ENCODE peak calls at places on chromosomes 11 and 22, in four cellular contexts. M is tibial nerve, P is Peyer's patch, S is breast epithelium. A is an unnamed sample.

GRCh38 chr22:24305260-24305692 is 34.6 kb downstream of the SPECC1L start:
- DNase-seq in M (no peak), P (no peak), S (no peak), A (no peak)

GRCh38 chr22:45438364-45438763 is 24.9 kb downstream of the RIBC2 start:
- DNase-seq in M (no peak), P (no peak), S (no peak), A (no peak)

GRCh38 chr11:115104851-115105453 is 399.3 kb downstream of the CADM1 start:
- DNase-seq in M (no peak), P (no peak), S (no peak), A (no peak)

GRCh38 chr11:1196516-1197391 is 26.1 kb upstream of the MUC5B start:
- DNase-seq in M (no peak), P (no peak), S (no peak), A (no peak)

GRCh38 chr22:39434243-39434653 is 22.6 kb upstream of the MGAT3 start:
- DNase-seq in M (no peak), P (no peak), S (peak), A (no peak)

GRCh38 chr11:131481317-131481716 is 110.9 kb downstream of the NTM start:
- DNase-seq in M (no peak), P (no peak), S (no peak), A (no peak)

GRCh38 chr11:96292291-96293010 is 50.5 kb downstream of the MAML2 start:
- DNase-seq in M (no peak), P (no peak), S (no peak), A (no peak)

GRCh38 chr22:23745780-23746179 is 5.1 kb downstream of the ZNF70 start:
- DNase-seq in M (no peak), P (no peak), S (no peak), A (no peak)

GRCh38 chr11:129699711-129700304 is 115.8 kb upstream of the TMEM45B start:
- DNase-seq in M (no peak), P (no peak), S (no peak), A (no peak)

GRCh38 chr11:33658195-33658900 is 42.3 kb downstream of the C11orf91 start:
- DNase-seq in M (no peak), P (no peak), S (no peak), A (peak)

GRCh38 chr22:42177891-42178336 is 47.3 kb upstream of the CYP2D6 start:
- DNase-seq in M (no peak), P (no peak), S (no peak), A (no peak)

GRCh38 chr11:1036303-1036923 is at the start of gene MUC6:
- DNase-seq in M (no peak), P (no peak), S (no peak), A (no peak)

GRCh38 chr22:30267382-30268302 is 991 bp upstream of the OSM start:
- DNase-seq in M (no peak), P (peak), S (no peak), A (no peak)

GRCh38 chr11:86021390-86021789 is 47.5 kb downstream of the PICALM start:
- DNase-seq in M (no peak), P (no peak), S (no peak), A (no peak)

GRCh38 chr22:30892286-30892685 is 76.3 kb downstream of the MORC2 start:
- DNase-seq in M (no peak), P (no peak), S (no peak), A (no peak)

GRCh38 chr11:111185259-111185658 is 60.3 kb upstream of the POU2AF2 start:
- DNase-seq in M (no peak), P (no peak), S (no peak), A (no peak)

GRCh38 chr11:2289859-2290258 is 11.9 kb downstream of the C11orf21 start:
- DNase-seq in M (no peak), P (no peak), S (no peak), A (no peak)

GRCh38 chr11:45853616-45854219 is 6.4 kb downstream of the CRY2 start:
- DNase-seq in M (no peak), P (no peak), S (no peak), A (no peak)

GRCh38 chr22:46605117-46605516 is 15.1 kb upstream of the GRAMD4 start:
- DNase-seq in M (no peak), P (no peak), S (no peak), A (no peak)

GRCh38 chr11:130151196-130151595 is 8.4 kb upstream of the ST14 start:
- DNase-seq in M (no peak), P (no peak), S (no peak), A (no peak)

GRCh38 chr22:41429232-41429945 is 17.2 kb downstream of the TOB2 start:
- DNase-seq in M (no peak), P (no peak), S (no peak), A (no peak)

GRCh38 chr11:31645747-31646146 is 136.2 kb downstream of the ELP4 start:
- DNase-seq in M (no peak), P (no peak), S (no peak), A (no peak)

GRCh38 chr11:90639687-90640086 is 416.8 kb upstream of the CHORDC1 start:
- DNase-seq in M (no peak), P (no peak), S (no peak), A (no peak)

GRCh38 chr22:23256986-23257888 is 76.9 kb downstream of the BCR start:
- DNase-seq in M (peak), P (no peak), S (peak), A (no peak)

GRCh38 chr11:62778441-62778840 is 7.2 kb downstream of the TAF6L start:
- DNase-seq in M (no peak), P (no peak), S (no peak), A (no peak)

GRCh38 chr11:73240190-73240781 is 22.2 kb downstream of the P2RY2 start:
- DNase-seq in M (no peak), P (no peak), S (no peak), A (no peak)

GRCh38 chr11:10778217-10778970 is 27.3 kb downstream of the CTR9 start:
- DNase-seq in M (peak), P (no peak), S (no peak), A (no peak)

GRCh38 chr22:46104881-46105493 is 45.3 kb upstream of the PPARA start:
- DNase-seq in M (no peak), P (no peak), S (no peak), A (no peak)

GRCh38 chr11:101354801-101355200 is 225.2 kb upstream of the PGR start:
- DNase-seq in M (no peak), P (no peak), S (no peak), A (no peak)

GRCh38 chr22:46328797-46329196 is 6.7 kb upstream of the TRMU start:
- DNase-seq in M (no peak), P (no peak), S (no peak), A (no peak)

GRCh38 chr11:47235163-47235562 is 13.5 kb downstream of the ACP2 start:
- DNase-seq in M (no peak), P (no peak), S (no peak), A (no peak)

GRCh38 chr11:115396533-115396932 is 107.7 kb downstream of the CADM1 start:
- DNase-seq in M (no peak), P (no peak), S (no peak), A (no peak)

GRCh38 chr22:35972559-35972958 is 56.1 kb downstream of the RBFOX2 start:
- DNase-seq in M (no peak), P (no peak), S (no peak), A (no peak)

GRCh38 chr11:80937831-80938230 is 1497.0 kb upstream of the TENM4 start:
- DNase-seq in M (no peak), P (no peak), S (no peak), A (no peak)

DNA sequence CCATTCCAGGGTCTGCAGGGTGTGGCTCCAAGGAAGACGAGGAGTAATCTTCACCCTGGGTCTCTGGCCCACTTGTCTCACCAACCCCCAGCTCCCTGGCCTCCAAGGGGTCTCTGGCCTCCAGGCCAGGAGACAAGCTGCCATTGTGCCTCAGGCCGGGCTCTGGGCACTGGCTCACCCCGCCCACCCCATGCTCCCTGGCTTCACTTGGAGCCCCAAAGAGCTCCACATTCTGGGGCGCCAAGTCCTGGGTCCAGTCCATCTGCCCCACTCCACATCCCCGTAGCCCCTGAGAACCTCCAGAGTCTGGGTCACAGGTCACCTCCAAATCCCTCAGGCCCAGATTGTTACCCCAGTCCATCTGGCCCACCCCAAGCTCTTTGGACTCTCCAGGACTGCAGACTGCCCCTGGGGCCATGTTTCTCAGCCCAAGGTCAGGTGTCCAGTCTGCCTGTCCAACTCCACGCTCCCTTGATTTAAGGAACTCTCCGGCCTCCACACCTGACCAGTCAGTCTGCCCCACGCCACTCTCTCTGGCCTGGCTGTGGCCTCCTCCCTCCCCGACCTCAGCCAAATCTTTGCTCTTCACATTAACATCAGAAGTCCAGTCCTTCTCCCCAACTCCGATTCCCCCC is 16.2 kb downstream of the TNKS1BP1 start:
- DNase-seq in M (no peak), P (no peak), S (no peak), A (no peak)
- H3K4me3 ChIP-seq in M (no peak), P (no peak), S (no peak), A (no peak)

DNA sequence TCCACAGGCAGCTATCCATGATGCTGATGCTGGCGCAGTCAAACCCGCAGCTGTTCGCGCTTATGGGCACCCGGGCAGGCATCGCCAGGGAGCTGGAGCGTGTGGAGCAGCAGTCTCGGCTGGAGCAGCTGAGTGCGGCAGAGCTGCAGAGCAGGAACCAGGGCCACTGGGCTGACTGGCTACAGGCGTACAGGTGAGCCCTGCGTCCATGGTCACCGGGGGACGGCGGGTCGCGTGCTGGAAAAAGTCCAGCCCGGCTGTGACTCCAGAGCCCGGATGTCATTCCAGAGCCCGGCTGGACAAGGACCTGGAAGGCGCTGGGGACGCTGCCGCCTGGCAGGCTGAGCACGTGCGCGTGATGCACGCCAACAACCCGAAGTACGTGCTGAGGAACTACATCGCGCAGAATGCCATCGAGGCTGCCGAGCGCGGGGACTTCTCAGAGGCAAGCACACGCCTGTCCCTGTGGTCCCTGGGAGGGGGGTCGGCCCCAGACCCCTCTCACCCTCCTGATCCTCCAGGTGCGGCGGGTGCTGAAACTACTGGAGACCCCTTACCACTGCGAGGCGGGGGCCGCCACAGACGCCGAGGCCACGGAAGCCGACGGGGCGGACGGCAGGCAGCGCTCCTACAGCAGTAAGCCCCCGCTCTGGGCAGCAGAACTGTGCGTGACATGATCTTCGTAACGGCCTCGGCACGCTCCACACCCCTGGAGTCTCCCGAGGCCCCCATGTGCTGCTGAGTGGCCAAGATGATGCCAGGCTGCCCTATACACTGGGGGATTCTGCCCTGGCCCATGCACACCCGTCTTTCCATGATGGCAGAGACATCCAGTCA is 16.1 kb downstream of the SELENOO start:
- DNase-seq in M (no peak), P (no peak), S (no peak), A (no peak)
- TF ChIP-seq POLR2A in M (no peak), P (no peak), S (no peak), A (no peak)

GRCh38 chr11:60367896-60368295 is 10.4 kb upstream of the MS4A7 start:
- DNase-seq in M (no peak), P (no peak), S (no peak), A (no peak)

GRCh38 chr11:60371854-60372253 is 6.5 kb upstream of the MS4A7 start:
- DNase-seq in M (no peak), P (no peak), S (no peak), A (no peak)

GRCh38 chr11:60372767-60373166 is 5.6 kb upstream of the MS4A7 start:
- DNase-seq in M (no peak), P (no peak), S (no peak), A (no peak)

GRCh38 chr11:60370252-60370810 is 8.0 kb upstream of the MS4A7 start:
- DNase-seq in M (no peak), P (no peak), S (no peak), A (no peak)

GRCh38 chr11:60370811-60371297 is 7.5 kb upstream of the MS4A7 start:
- DNase-seq in M (no peak), P (no peak), S (no peak), A (no peak)
- H3K27ac ChIP-seq in M (no peak), P (no peak), S (peak), A (no peak)

DNA sequence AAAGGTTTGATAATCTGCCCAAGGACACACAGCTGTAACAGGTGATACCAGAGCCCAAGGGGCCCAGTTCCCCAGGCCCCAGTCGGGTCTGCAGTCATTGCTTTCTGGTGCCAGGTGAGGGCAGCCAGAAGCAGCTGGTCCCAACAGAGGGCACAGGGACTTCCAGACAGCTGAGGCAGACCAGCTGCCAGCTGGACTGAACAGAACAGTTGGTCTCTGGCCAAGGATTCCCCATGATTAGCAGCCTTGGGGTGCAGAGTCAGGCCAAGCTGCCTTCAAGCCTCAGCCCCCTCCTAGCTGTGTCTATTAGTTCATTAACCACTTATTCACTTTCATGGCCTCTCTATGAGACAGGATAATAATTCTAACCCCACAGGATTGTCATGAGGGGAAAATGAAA is 105.5 kb downstream of the RRAS2 start:
- DNase-seq in M (no peak), P (no peak), S (no peak), A (no peak)
- H3K4me3 ChIP-seq in M (no peak), P (no peak), S (no peak), A (no peak)

GRCh38 chr11:13276454-13276851 is 1.1 kb upstream of the BMAL1 start:
- DNase-seq in M (no peak), P (peak), S (no peak), A (no peak)

GRCh38 chr11:13278620-13279486 is 1.3 kb downstream of the BMAL1 start:
- DNase-seq in M (no peak), P (no peak), S (no peak), A (no peak)

GRCh38 chr11:13279487-13279834 is 1.9 kb downstream of the BMAL1 start:
- DNase-seq in M (no peak), P (no peak), S (no peak), A (no peak)

GRCh38 chr11:13277719-13278619 is at the start of gene BMAL1:
- DNase-seq in M (no peak), P (peak), S (peak), A (no peak)

GRCh38 chr11:13276852-13277718 is 505 bp upstream of the BMAL1 start:
- DNase-seq in M (peak), P (peak), S (peak), A (peak)
- TF ChIP-seq POLR2A in M (no peak), P (peak), S (no peak), A (peak)

GRCh38 chr11:68273056-68273738 is 1.4 kb upstream of the C11orf24 start:
- DNase-seq in M (no peak), P (no peak), S (no peak), A (no peak)
- H3K27ac ChIP-seq in M (no peak), P (peak), S (no peak), A (no peak)

GRCh38 chr11:65713212-65713969 is 1.3 kb downstream of the KAT5 start:
- DNase-seq in M (no peak), P (no peak), S (no peak), A (no peak)
- H3K4me3 ChIP-seq in M (no peak), P (peak), S (no peak), A (peak)

DNA sequence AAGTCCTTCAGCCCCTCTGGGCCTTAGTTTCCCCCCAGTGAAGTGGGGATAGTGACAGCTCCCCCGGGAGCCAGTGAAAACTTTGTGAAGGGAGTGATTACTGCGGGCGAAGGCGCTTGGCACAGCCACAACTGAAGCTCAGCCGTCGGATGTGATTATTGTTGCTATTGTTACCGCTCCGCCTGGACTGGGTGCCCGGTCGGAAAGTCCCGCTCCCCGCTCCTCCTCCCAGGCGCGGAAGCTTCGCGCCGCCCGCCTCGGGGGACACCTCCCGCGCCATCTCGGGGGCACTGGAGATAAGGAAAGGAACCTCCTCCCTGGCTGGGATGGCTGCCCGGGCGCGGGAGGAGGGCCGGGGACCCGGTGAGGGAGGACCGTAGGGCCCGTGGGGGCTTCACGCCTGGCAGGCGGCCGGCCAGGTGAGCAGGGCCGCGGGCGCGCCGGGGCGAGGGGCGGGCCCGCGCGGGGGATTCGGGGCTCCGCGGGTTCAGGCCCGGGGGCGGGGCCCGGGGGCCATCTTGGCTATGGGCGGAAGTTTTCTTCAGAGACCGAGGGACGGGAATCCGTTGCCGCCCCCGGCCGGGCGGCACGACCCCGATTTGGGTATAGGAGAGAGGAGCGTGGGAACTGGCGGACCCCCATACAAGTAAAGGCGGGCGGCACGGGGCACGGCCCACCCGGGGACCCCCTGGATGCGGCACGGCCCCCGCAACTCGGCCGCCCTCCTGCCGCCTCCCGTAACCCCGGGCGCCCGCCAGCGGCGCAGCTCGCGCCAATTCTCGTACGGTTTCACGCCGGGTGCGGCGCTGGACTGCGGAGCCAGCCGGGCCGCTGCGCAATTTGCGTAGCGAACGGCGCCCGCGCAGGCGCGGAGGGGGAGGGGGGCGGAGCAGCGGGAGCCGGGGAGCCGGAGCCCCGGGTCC is at the start of gene GPR137:
- DNase-seq in M (peak), P (peak), S (peak), A (no peak)
- TF ChIP-seq POLR2A in M (no peak), P (peak), S (peak), A (no peak)

GRCh38 chr11:57240757-57241156 is 3.7 kb upstream of the APLNR start:
- DNase-seq in M (no peak), P (no peak), S (no peak), A (no peak)

GRCh38 chr11:57249384-57250319 is 12.6 kb upstream of the APLNR start:
- DNase-seq in M (peak), P (no peak), S (peak), A (no peak)

GRCh38 chr11:57248780-57249383 is 11.8 kb upstream of the APLNR start:
- DNase-seq in M (peak), P (no peak), S (peak), A (no peak)

GRCh38 chr11:57241311-57241972 is 4.4 kb upstream of the APLNR start:
- DNase-seq in M (no peak), P (no peak), S (no peak), A (no peak)

DNA sequence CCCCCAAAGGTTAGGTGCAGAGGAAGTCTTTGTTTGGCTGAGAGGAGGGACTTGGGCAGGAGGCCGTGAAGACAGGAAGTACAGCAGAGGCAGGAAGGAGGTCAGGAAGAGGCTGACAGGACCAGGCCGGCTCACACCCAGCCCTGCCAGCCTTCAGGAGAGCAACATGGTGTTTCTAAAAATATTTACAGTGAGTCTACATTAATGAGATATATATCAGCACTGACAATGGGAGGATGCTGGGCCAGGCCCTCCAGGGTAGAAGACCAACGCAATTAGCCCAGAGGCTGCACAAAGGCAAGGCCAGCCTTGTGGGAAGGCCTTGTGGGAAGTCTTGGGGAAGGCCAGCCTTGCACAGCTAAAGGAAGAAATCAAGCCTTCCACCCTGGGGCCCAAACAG is 7.9 kb upstream of the APLNR start:
- DNase-seq in M (no peak), P (no peak), S (no peak), A (no peak)
- H3K27ac ChIP-seq in M (no peak), P (no peak), S (no peak), A (no peak)

GRCh38 chr11:118631109-118631508 is 23.7 kb downstream of the PHLDB1 start:
- DNase-seq in M (no peak), P (no peak), S (no peak), A (no peak)

GRCh38 chr11:118631510-118631909 is 24.1 kb downstream of the PHLDB1 start:
- DNase-seq in M (no peak), P (no peak), S (no peak), A (no peak)

GRCh38 chr11:118628861-118629549 is 21.6 kb downstream of the PHLDB1 start:
- DNase-seq in M (no peak), P (no peak), S (no peak), A (no peak)

GRCh38 chr11:118628432-118628831 is 21.0 kb downstream of the PHLDB1 start:
- DNase-seq in M (no peak), P (no peak), S (no peak), A (no peak)

GRCh38 chr11:118629761-118630661 is 22.6 kb downstream of the PHLDB1 start:
- DNase-seq in M (no peak), P (no peak), S (no peak), A (no peak)
- H3K4me3 ChIP-seq in M (no peak), P (peak), S (no peak), A (no peak)

A was measured in vagina.